ENCODE peak calls at places on chromosomes 13 and 19, in five cellular contexts. One of them, this sample, is unnamed.
A peak's percentile ranks its signal among the peaks of the same experiment; 100 is the strongest.

GRCh38 chr13:103140001-103140671 is 73.9 kb upstream of the SLC10A2 start:
- DNase-seq in neuronal stem cell: no peak
- DNase-seq in H1: no peak
- DNase-seq in IMR-90: no peak
- DNase-seq in trophoblast cell: peak; percentile 13
- DNase-seq in this sample: peak; percentile 2

GRCh38 chr19:57632987-57633831 is at the start of gene ZNF211:
- DNase-seq in neuronal stem cell: peak; percentile 94
- DNase-seq in H1: peak; percentile 84
- DNase-seq in IMR-90: peak; percentile 93
- DNase-seq in trophoblast cell: peak; percentile 89
- DNase-seq in this sample: peak; percentile 95

GRCh38 chr19:41531438-41532311 is 44.3 kb upstream of the CEACAM21 start:
- DNase-seq in neuronal stem cell: no peak
- DNase-seq in H1: no peak
- DNase-seq in IMR-90: peak; percentile 31
- DNase-seq in trophoblast cell: peak; percentile 29
- DNase-seq in this sample: peak; percentile 5

GRCh38 chr19:4829001-4829712 is 2.4 kb downstream of the TICAM1 start:
- DNase-seq in neuronal stem cell: no peak
- DNase-seq in H1: no peak
- DNase-seq in IMR-90: no peak
- DNase-seq in trophoblast cell: no peak
- DNase-seq in this sample: no peak

GRCh38 chr19:46350758-46351159 is 3.9 kb downstream of the PPP5C start:
- DNase-seq in neuronal stem cell: no peak
- DNase-seq in H1: no peak
- DNase-seq in IMR-90: no peak
- DNase-seq in trophoblast cell: no peak
- DNase-seq in this sample: no peak

GRCh38 chr19:17834350-17835181 is 13.2 kb downstream of the JAK3 start:
- DNase-seq in neuronal stem cell: no peak
- DNase-seq in H1: no peak
- DNase-seq in IMR-90: no peak
- DNase-seq in trophoblast cell: no peak
- DNase-seq in this sample: no peak

GRCh38 chr13:35531551-35531950 is 55.1 kb upstream of the MAB21L1 start:
- DNase-seq in neuronal stem cell: no peak
- DNase-seq in H1: no peak
- DNase-seq in IMR-90: no peak
- DNase-seq in trophoblast cell: no peak
- DNase-seq in this sample: no peak

GRCh38 chr19:32924200-32924599 is 47.6 kb downstream of the CEP89 start:
- DNase-seq in neuronal stem cell: no peak
- DNase-seq in H1: no peak
- DNase-seq in IMR-90: peak; percentile 59
- DNase-seq in trophoblast cell: no peak
- DNase-seq in this sample: peak; percentile 75

GRCh38 chr13:107441279-107441678 is 774.1 kb downstream of the LIG4 start:
- DNase-seq in neuronal stem cell: no peak
- DNase-seq in H1: no peak
- DNase-seq in IMR-90: peak; percentile 89
- DNase-seq in trophoblast cell: no peak
- DNase-seq in this sample: peak; percentile 83

GRCh38 chr13:23504188-23504587 is 66.0 kb upstream of the TNFRSF19 start:
- DNase-seq in neuronal stem cell: no peak
- DNase-seq in H1: no peak
- DNase-seq in IMR-90: peak; percentile 19
- DNase-seq in trophoblast cell: no peak
- DNase-seq in this sample: no peak

GRCh38 chr13:35179494-35179893 is 237.4 kb downstream of the NBEA start:
- DNase-seq in neuronal stem cell: no peak
- DNase-seq in H1: no peak
- DNase-seq in IMR-90: no peak
- DNase-seq in trophoblast cell: no peak
- DNase-seq in this sample: no peak

GRCh38 chr19:58227964-58228583 is 640 bp upstream of the ZNF544 start:
- DNase-seq in neuronal stem cell: peak; percentile 29
- DNase-seq in H1: no peak
- DNase-seq in IMR-90: no peak
- DNase-seq in trophoblast cell: no peak
- DNase-seq in this sample: no peak

GRCh38 chr19:18419195-18419698 is at the start of gene SSBP4:
- DNase-seq in neuronal stem cell: peak; percentile 76
- DNase-seq in H1: no peak
- DNase-seq in IMR-90: peak; percentile 70
- DNase-seq in trophoblast cell: peak; percentile 55
- DNase-seq in this sample: peak; percentile 82

DNA sequence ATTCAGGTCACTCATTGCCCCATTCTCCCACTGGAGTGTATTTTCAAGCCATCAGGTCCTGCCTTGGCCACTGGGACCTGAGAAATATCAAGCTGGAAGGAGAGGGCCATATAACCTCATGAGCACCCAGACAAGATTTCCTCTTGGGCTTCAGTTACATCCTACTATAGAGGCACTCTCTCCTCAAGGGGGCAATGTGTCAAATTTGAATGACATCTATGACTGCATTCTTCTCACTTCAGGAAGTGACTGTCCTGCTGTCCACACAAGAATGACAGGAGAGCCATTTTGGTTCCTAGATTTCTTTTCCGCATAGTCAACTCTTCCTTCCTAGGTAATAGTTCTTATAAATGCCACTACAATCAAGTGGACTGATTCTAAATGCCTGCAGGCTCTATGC is 416.2 kb downstream of the DIAPH3 start:
- DNase-seq in neuronal stem cell: no peak
- DNase-seq in H1: no peak
- DNase-seq in IMR-90: no peak
- DNase-seq in trophoblast cell: no peak
- DNase-seq in this sample: no peak
- H3K27me3 ChIP-seq in neuronal stem cell: no peaks in the 10 kb centered on the region
- H3K27me3 ChIP-seq in H1: no peaks in the 10 kb centered on the region
- H3K27me3 ChIP-seq in IMR-90: no peaks in the 10 kb centered on the region
- H3K27me3 ChIP-seq in trophoblast cell: no peaks in the 10 kb centered on the region
- H3K27me3 ChIP-seq in this sample: no peaks in the 10 kb centered on the region

GRCh38 chr19:50383307-50383851 is 768 bp upstream of the POLD1 start:
- DNase-seq in neuronal stem cell: no peak
- DNase-seq in H1: no peak
- DNase-seq in IMR-90: no peak
- DNase-seq in trophoblast cell: no peak
- DNase-seq in this sample: no peak
- H3K4me3 ChIP-seq in neuronal stem cell: peak overlapping the region; percentile 75
- H3K4me3 ChIP-seq in H1: peak overlapping the region; percentile 41
- H3K4me3 ChIP-seq in IMR-90: peak overlapping the region; percentile 76
- H3K4me3 ChIP-seq in trophoblast cell: peak overlapping the region; percentile 29
- H3K4me3 ChIP-seq in this sample: peak overlapping the region; percentile 83

GRCh38 chr19:16076154-16076957 is at the start of gene TPM4:
- DNase-seq in neuronal stem cell: peak; percentile 86
- DNase-seq in H1: peak; percentile 85
- DNase-seq in IMR-90: peak; percentile 96
- DNase-seq in trophoblast cell: peak; percentile 97
- DNase-seq in this sample: peak; percentile 97
- H4K91ac ChIP-seq in neuronal stem cell: no peak within 1 kb of the TSS
- H4K91ac ChIP-seq in H1: peak within 1 kb of the TSS; percentile 89
- H4K91ac ChIP-seq in IMR-90: peak within 1 kb of the TSS; percentile 97
- H4K91ac ChIP-seq in trophoblast cell: peak within 1 kb of the TSS; percentile 88
- H4K91ac ChIP-seq in this sample: peak within 1 kb of the TSS; percentile 100

DNA sequence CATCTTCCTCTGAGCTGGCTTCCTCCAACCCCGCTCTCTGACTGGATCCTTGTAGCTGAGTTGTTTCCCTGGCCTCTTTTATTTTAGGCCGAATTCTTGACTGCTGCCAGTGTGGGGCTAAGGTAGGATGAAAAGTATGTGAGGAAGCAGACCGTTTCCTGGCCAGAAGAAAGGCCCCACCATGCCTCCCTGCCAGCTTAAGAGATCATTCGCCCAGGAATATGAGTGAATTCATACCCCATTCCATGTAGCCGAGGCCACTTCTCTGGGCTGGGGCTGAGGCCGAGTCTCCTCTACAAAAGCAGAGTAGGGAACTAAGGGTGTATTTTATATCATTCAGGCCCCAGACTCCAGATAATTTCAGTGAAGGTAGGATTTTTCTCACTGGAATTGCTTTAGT is 32.3 kb downstream of the NFIX start:
- DNase-seq in neuronal stem cell: no peak
- DNase-seq in H1: no peak
- DNase-seq in IMR-90: no peak
- DNase-seq in trophoblast cell: no peak
- DNase-seq in this sample: no peak
- H3K27me3 ChIP-seq in neuronal stem cell: peaks cover 99% of the 10 kb centered on the region
- H3K27me3 ChIP-seq in H1: peaks cover 88% of the 10 kb centered on the region
- H3K27me3 ChIP-seq in IMR-90: no peaks in the 10 kb centered on the region
- H3K27me3 ChIP-seq in trophoblast cell: peaks cover 88% of the 10 kb centered on the region
- H3K27me3 ChIP-seq in this sample: no peaks in the 10 kb centered on the region

GRCh38 chr13:48571121-48571901 is 38.4 kb upstream of the RCBTB2 start:
- DNase-seq in neuronal stem cell: no peak
- DNase-seq in H1: no peak
- DNase-seq in IMR-90: peak; percentile 81
- DNase-seq in trophoblast cell: no peak
- DNase-seq in this sample: peak; percentile 53
- H3K4me3 ChIP-seq in neuronal stem cell: no peak overlapping the region
- H3K4me3 ChIP-seq in H1: no peak overlapping the region
- H3K4me3 ChIP-seq in IMR-90: no peak overlapping the region
- H3K4me3 ChIP-seq in trophoblast cell: no peak overlapping the region
- H3K4me3 ChIP-seq in this sample: peak overlapping the region; percentile 68